ENCODE peak calls at places on chromosomes 12 and 14, in ten cellular contexts. Y is NCI-H1417; O is stimulated activated CD8-positive, alpha-beta memory T cell treated with anti-CD3 and anti-CD28 coated beads, Interleukin-2, amount 100 ng/mL, for 1 hour; A is CD4-positive, alpha-beta T cell; X is HT-29; H is LoVo; F is T-helper 17 cell; K is activated naive CD4-positive, alpha-beta T cell treated with Interleukin-2 at 50 U/mL for 16 hours; L is M059J; W is effector memory CD4-positive, alpha-beta T cell. I is an unnamed sample.

GRCh38 chr12:5561843-5562242 is 129.9 kb downstream of the NTF3 start:
- DNase-seq in Y (no peak), O (no peak), A (no peak), X (no peak), H (no peak), F (no peak), K (no peak), L (no peak), W (no peak), I (no peak)

GRCh38 chr14:54548491-54548890 is 18.4 kb upstream of the SAMD4A start:
- DNase-seq in Y (no peak), O (no peak), A (no peak), X (no peak), H (no peak), F (no peak), K (no peak), L (no peak), W (no peak), I (no peak)

GRCh38 chr12:117097159-117097558 is 2.1 kb downstream of the TESC start:
- DNase-seq in Y (peak; percentile 26), O (no peak), A (no peak), X (no peak), H (no peak), F (no peak), K (no peak), L (no peak), W (no peak), I (no peak)

GRCh38 chr12:4273651-4274395 is at the start of gene CCND2:
- DNase-seq in Y (no peak), O (peak; percentile 50), A (peak; percentile 53), X (no peak), H (peak; percentile 88), F (peak; percentile 51), K (peak; percentile 79), L (peak; percentile 28), W (peak; percentile 61), I (peak; percentile 5)

GRCh38 chr14:72686832-72687231 is 207.1 kb downstream of the DPF3 start:
- DNase-seq in Y (no peak), O (no peak), A (no peak), X (no peak), H (no peak), F (no peak), K (no peak), L (no peak), W (no peak), I (no peak)

GRCh38 chr12:47141459-47141858 is 61.7 kb upstream of the AMIGO2 start:
- DNase-seq in Y (no peak), O (no peak), A (no peak), X (no peak), H (no peak), F (no peak), K (no peak), L (no peak), W (no peak), I (no peak)

GRCh38 chr14:20409226-20409625 is 4.1 kb downstream of the TEP1 start:
- DNase-seq in Y (no peak), O (no peak), A (no peak), X (no peak), H (no peak), F (no peak), K (no peak), L (peak; percentile 41), W (no peak), I (no peak)

GRCh38 chr12:101697930-101698781 is 716 bp downstream of the CHPT1 start:
- DNase-seq in Y (peak; percentile 39), O (no peak), A (peak; percentile 35), X (peak; percentile 46), H (peak; percentile 46), F (no peak), K (no peak), L (peak; percentile 53), W (no peak), I (no peak)

GRCh38 chr14:60166144-60166543 is 946 bp upstream of the DHRS7 start:
- DNase-seq in Y (no peak), O (no peak), A (no peak), X (no peak), H (no peak), F (no peak), K (no peak), L (no peak), W (no peak), I (no peak)

GRCh38 chr14:54742492-54743350 is 159.9 kb downstream of the GCH1 start:
- DNase-seq in Y (no peak), O (no peak), A (no peak), X (no peak), H (no peak), F (no peak), K (no peak), L (no peak), W (no peak), I (no peak)

GRCh38 chr12:60012659-60013058 is 416.8 kb downstream of the SLC16A7 start:
- DNase-seq in Y (no peak), O (no peak), A (no peak), X (no peak), H (no peak), F (no peak), K (no peak), L (no peak), W (no peak), I (no peak)